ENCODE peak calls at places on chromosomes 4 and X, in nine cellular contexts. X is right lobe of liver, N is lower leg skin, O is IMR-90, E is Peyer's patch, P is stomach, R is sigmoid colon, A is ovary, V is NB4. U is an unnamed sample.

GRCh38 chr4:165343353-165344191 is 16.1 kb downstream of the MSMO1 start:
- DNase-seq in X (no peak), P (no peak), V (peak), O (no peak), E (no peak), N (no peak), R (no peak), A (no peak), U (no peak)

GRCh38 chr4:26320159-26320452 is 708 bp upstream of the RBPJ start:
- DNase-seq in N (no peak), P (no peak), E (no peak), V (no peak), A (no peak), R (no peak), O (peak), X (no peak), U (no peak)

GRCh38 chr4:15034071-15034764 is 31.9 kb downstream of the CPEB2 start:
- DNase-seq in P (no peak), N (no peak), A (no peak), O (peak), E (no peak), R (no peak), X (no peak), V (no peak), U (no peak)

GRCh38 chrX:70168238-70169188 is 8.8 kb upstream of the DGAT2L6 start:
- DNase-seq in P (no peak), O (peak), A (peak), E (no peak), R (no peak), V (peak), X (no peak), N (no peak), U (no peak)

GRCh38 chrX:49079489-49080428 is at the start of gene WDR45:
- DNase-seq in N (peak), E (peak), P (peak), R (peak), X (peak), A (peak), V (peak), O (peak), U (peak)

GRCh38 chrX:132004728-132005127 is 18.4 kb upstream of the STK26 start:
- DNase-seq in O (no peak), X (no peak), A (no peak), R (no peak), E (no peak), P (no peak), V (peak), N (no peak), U (no peak)

GRCh38 chrX:109902665-109903064 is 100.2 kb upstream of the TMEM164 start:
- DNase-seq in R (no peak), X (no peak), V (no peak), E (no peak), P (no peak), N (no peak), A (no peak), O (peak), U (no peak)

GRCh38 chr4:8239661-8240060 is 29.9 kb upstream of the HTRA3 start:
- DNase-seq in E (no peak), O (no peak), N (no peak), R (no peak), P (no peak), A (no peak), X (peak), V (no peak), U (no peak)

GRCh38 chr4:41296995-41297394 is 40.3 kb downstream of the UCHL1 start:
- DNase-seq in N (no peak), O (no peak), E (no peak), A (no peak), P (no peak), R (no peak), V (no peak), X (no peak), U (no peak)

GRCh38 chrX:107766470-107767140 is 9.0 kb downstream of the TSC22D3 start:
- DNase-seq in R (peak), P (no peak), X (no peak), V (peak), N (peak), O (peak), E (no peak), A (peak), U (peak)

GRCh38 chr4:84971319-84971932 is 4.9 kb upstream of the WDFY3 start:
- DNase-seq in V (peak), X (no peak), E (no peak), N (no peak), A (no peak), R (no peak), P (no peak), O (peak), U (no peak)

GRCh38 chr4:61200991-61201526 is 933 bp downstream of the ADGRL3 start:
- DNase-seq in V (no peak), A (no peak), P (no peak), E (peak), N (no peak), X (peak), R (no peak), O (no peak), U (no peak)

GRCh38 chr4:1402516-1403101 is 3.6 kb downstream of the NKX1-1 start:
- DNase-seq in X (no peak), A (no peak), V (no peak), O (no peak), E (no peak), N (peak), P (peak), R (peak), U (peak)

GRCh38 chrX:110311437-110312230 is 6.3 kb downstream of the AMMECR1 start:
- DNase-seq in A (no peak), O (no peak), X (no peak), R (no peak), E (no peak), P (no peak), N (no peak), V (no peak), U (no peak)

GRCh38 chr4:58760737-58761136 is 1650.6 kb upstream of the IGFBP7 start:
- DNase-seq in A (no peak), R (no peak), V (no peak), P (no peak), E (no peak), N (no peak), X (no peak), O (no peak), U (no peak)

GRCh38 chr4:170089274-170089742 is 448 bp downstream of the AADAT start:
- DNase-seq in R (no peak), E (no peak), O (peak), N (no peak), A (peak), V (no peak), X (peak), P (no peak), U (no peak)

GRCh38 chrX:130111220-130111934 is 1.1 kb upstream of the ELF4 start:
- DNase-seq in P (no peak), O (no peak), N (no peak), A (no peak), R (no peak), X (no peak), V (peak), E (no peak), U (no peak)

GRCh38 chrX:49773993-49774392 is 55.1 kb upstream of the PAGE4 start:
- DNase-seq in P (peak), X (no peak), V (no peak), O (no peak), A (no peak), N (no peak), R (no peak), E (no peak), U (no peak)

GRCh38 chr4:180642732-180643131 is 1600.5 kb upstream of the TENM3 start:
- DNase-seq in A (no peak), E (no peak), V (no peak), N (no peak), R (no peak), O (no peak), X (no peak), P (no peak), U (no peak)

GRCh38 chr4:157076578-157076947 is 613 bp downstream of the GLRB start:
- DNase-seq in A (no peak), V (no peak), P (no peak), O (no peak), E (no peak), N (no peak), R (peak), X (no peak), U (no peak)

GRCh38 chr4:137664055-137664405 is 131.7 kb upstream of the PCDH18 start:
- DNase-seq in A (no peak), V (no peak), E (no peak), P (no peak), X (no peak), N (no peak), O (peak), R (no peak), U (no peak)

GRCh38 chr4:41024556-41025491 is 189.5 kb downstream of the APBB2 start:
- DNase-seq in A (no peak), P (no peak), X (no peak), E (no peak), O (peak), V (peak), R (no peak), N (no peak), U (no peak)

GRCh38 chr4:26916195-26916594 is 55.6 kb downstream of the STIM2 start:
- DNase-seq in P (no peak), V (no peak), R (no peak), X (no peak), N (no peak), E (no peak), A (no peak), O (peak), U (no peak)

GRCh38 chr4:76803522-76803921 is 94.4 kb downstream of the SOWAHB start:
- DNase-seq in P (no peak), V (no peak), A (peak), N (no peak), X (no peak), O (peak), R (no peak), E (peak), U (no peak)

GRCh38 chrX:21933077-21933476 is 7.4 kb upstream of the SMS start:
- DNase-seq in V (no peak), A (no peak), P (no peak), E (no peak), R (no peak), N (no peak), O (no peak), X (no peak), U (no peak)

GRCh38 chr4:170388255-170388654 is 298.5 kb upstream of the AADAT start:
- DNase-seq in P (no peak), E (no peak), V (no peak), X (no peak), A (no peak), R (no peak), N (no peak), O (peak), U (no peak)

GRCh38 chr4:124711469-124712416 is 789 bp downstream of the ANKRD50 start:
- DNase-seq in E (peak), P (peak), O (peak), R (peak), N (no peak), V (peak), X (peak), A (peak), U (peak)
- TF ChIP-seq POLR2A in E (no peak), P (no peak), O (peak), R (no peak), N (no peak), V (peak), X (peak), A (no peak), U (no peak)

DNA sequence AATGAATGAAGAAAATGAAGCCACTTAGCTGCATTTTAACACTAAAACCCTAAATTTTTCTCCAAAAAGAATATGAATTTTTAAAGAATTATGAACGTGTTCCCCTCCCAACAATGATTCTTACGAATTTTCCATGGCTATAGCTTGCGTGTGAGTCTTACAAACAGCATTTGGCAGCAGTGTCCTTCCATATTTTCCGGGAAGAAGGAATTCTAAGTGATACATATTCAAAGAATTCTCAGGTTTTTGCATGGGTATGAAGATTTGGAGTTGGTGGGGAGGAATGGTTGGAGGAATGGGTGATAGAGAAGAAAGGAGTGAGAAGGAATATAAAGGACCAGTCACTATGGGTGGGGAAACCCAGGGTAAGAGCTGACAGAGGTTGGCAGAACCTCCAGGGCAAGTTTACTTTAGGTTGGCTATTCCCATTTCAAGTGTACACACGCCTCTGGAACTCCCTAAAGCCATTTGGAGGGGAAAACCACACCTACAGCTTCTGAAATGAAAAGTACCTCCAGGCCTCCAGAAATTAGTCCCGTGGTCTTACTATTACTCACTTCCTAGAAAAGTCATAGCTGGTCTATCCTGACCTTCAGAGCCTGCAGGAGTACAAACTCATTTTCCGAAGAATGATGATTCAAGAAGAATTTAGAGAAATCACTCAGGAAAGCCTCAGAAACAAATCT is 420.8 kb upstream of the DIPK2B start:
- DNase-seq in N (no peak), V (no peak), O (peak), X (no peak), P (no peak), E (no peak), R (no peak), A (no peak), U (no peak)
- TF ChIP-seq POLR2A in N (no peak), V (no peak), O (no peak), X (no peak), P (no peak), E (no peak), R (no peak), A (no peak), U (no peak)

DNA sequence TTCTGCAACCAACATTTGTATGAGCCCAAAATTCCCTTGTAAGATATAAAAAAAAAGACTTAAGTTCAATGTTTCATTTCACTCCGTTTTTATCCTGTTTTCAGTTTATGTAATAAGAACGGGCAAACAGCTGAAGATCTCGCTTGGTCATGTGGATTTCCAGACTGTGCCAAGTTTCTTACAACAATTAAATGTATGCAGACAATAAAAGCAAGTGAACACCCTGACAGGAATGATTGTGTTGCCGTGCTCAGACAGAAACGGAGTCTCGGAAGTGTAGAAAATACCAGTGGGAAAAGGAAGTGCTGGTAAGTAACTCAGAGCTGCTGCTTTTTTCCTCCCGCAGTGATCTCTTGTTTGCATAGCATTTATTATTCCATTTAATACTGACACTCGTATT is 2.8 kb downstream of the ANKRD37 start:
- DNase-seq in O (no peak), N (no peak), P (no peak), X (no peak), R (no peak), E (no peak), V (no peak), A (no peak), U (no peak)
- TF ChIP-seq POLR2A in O (no peak), N (no peak), P (no peak), X (no peak), R (no peak), E (no peak), V (no peak), A (no peak), U (no peak)

GRCh38 chr4:44448548-44449443 is at the start of gene KCTD8:
- DNase-seq in P (peak), V (peak), X (peak), N (peak), O (peak), A (peak), E (peak), R (peak), U (peak)
- TF ChIP-seq POLR2A in P (no peak), V (no peak), X (no peak), N (no peak), O (no peak), A (peak), E (no peak), R (no peak), U (no peak)

DNA sequence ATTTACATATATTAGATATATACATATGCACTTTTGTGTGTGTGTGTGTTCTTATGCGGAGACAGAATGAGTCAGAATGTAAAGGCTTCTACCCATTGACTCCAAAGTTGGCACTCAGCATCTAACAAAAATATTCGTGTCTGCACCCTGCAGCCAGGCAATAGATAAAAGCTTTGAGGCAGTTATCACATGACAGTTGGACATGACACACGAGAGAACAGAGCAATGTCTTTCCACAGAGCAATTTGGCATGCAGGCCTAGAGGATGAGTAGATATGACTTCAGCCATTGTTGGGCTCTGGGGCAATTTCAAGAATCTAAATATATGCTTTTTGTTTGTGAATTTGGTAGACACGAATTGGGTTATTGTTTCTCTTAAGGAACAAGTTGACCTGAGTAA is 391.2 kb downstream of the SLITRK2 start:
- DNase-seq in V (no peak), N (no peak), E (no peak), A (no peak), X (no peak), P (no peak), R (no peak), O (no peak), U (no peak)
- TF ChIP-seq POLR2A in V (no peak), N (no peak), E (no peak), A (no peak), X (no peak), P (no peak), R (no peak), O (no peak), U (no peak)

GRCh38 chr4:54660145-54660535 is 2.4 kb downstream of the KIT start:
- DNase-seq in R (no peak), P (no peak), A (no peak), X (no peak), N (no peak), V (no peak), E (no peak), O (no peak), U (no peak)

GRCh38 chr4:54659213-54660144 is 1.7 kb downstream of the KIT start:
- DNase-seq in A (peak), V (peak), O (peak), X (no peak), E (no peak), P (peak), R (no peak), N (no peak), U (no peak)

GRCh38 chr4:54657194-54657555 is 582 bp upstream of the KIT start:
- DNase-seq in E (no peak), R (no peak), P (no peak), N (no peak), X (no peak), O (no peak), V (no peak), A (no peak), U (no peak)

GRCh38 chr4:54658321-54659093 is 750 bp downstream of the KIT start:
- DNase-seq in R (no peak), E (peak), V (peak), N (peak), X (peak), A (peak), P (peak), O (peak), U (peak)

DNA sequence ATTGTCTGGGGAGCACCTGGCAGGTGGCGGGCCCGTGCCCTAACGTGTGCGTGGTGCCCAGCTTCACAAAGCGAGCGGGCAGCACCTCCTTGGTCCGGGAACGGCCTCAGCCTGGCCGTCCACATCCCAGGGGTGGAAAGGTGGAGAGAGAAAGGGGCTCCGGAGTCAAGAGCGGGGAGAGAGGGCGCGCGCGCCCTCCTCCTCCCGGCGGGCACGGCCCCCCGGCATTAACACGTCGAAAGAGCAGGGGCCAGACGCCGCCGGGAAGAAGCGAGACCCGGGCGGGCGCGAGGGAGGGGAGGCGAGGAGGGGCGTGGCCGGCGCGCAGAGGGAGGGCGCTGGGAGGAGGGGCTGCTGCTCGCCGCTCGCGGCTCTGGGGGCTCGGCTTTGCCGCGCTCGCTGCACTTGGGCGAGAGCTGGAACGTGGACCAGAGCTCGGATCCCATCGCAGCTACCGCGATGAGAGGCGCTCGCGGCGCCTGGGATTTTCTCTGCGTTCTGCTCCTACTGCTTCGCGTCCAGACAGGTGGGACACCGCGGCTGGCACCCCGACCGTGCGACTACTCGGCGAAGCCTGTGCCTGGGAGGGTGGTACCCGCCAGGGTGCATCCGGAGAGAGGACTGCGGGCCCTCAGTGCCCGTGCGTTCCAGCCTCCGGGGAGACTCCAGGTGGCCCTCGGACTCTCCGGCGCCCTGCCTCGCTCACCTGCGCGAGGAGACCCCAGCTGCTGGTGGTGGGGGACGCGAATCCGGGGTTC is at the start of gene KIT:
- DNase-seq in N (peak), E (peak), A (peak), O (peak), P (peak), R (peak), X (peak), V (peak), U (peak)
- TF ChIP-seq POLR2A in N (no peak), E (no peak), A (peak), O (no peak), P (no peak), R (no peak), X (no peak), V (no peak), U (no peak)

U was measured in heart left ventricle.